ENCODE peak calls at places on chromosomes 12 and 14, in seven cellular contexts. E is Calu3, I is substantia nigra, X is right lobe of liver, F is AG10803, L is foreskin fibroblast, M is A172. A is an unnamed sample.

GRCh38 chr12:53105256-53105655 is 2.0 kb downstream of the SOAT2 start:
- DNase-seq in M (no peak), L (no peak), F (no peak), X (no peak), I (no peak), E (no peak), A (no peak)

GRCh38 chr14:44438936-44439335 is 68.1 kb downstream of the FSCB start:
- DNase-seq in I (no peak), L (no peak), M (no peak), F (no peak), E (no peak), X (no peak), A (no peak)

GRCh38 chr12:65449400-65449799 is 170.9 kb downstream of the MSRB3 start:
- DNase-seq in L (peak), F (peak), I (no peak), M (no peak), E (no peak), X (no peak), A (no peak)

GRCh38 chr12:116434155-116435065 is 124.8 kb upstream of the MAP1LC3B2 start:
- DNase-seq in I (peak), L (peak), F (peak), X (peak), E (peak), M (peak), A (peak)

GRCh38 chr12:4307593-4308333 is 13.2 kb upstream of the TIGAR start:
- DNase-seq in E (peak), F (peak), M (peak), L (peak), I (peak), X (peak), A (peak)

GRCh38 chr12:124567035-124567672 is at the start of gene NCOR2:
- DNase-seq in F (no peak), E (peak), I (peak), X (peak), M (no peak), L (peak), A (no peak)

GRCh38 chr12:44873898-44874297 is 2.2 kb downstream of the NELL2 start:
- DNase-seq in M (no peak), E (no peak), F (peak), X (no peak), I (no peak), L (peak), A (no peak)

GRCh38 chr12:28578361-28578760 is 388.1 kb downstream of the CCDC91 start:
- DNase-seq in F (peak), X (no peak), I (no peak), L (peak), M (no peak), E (no peak), A (peak)

GRCh38 chr14:51865953-51866747 is 5.7 kb downstream of the GNG2 start:
- DNase-seq in X (no peak), L (no peak), I (no peak), E (peak), F (no peak), M (no peak), A (peak)

GRCh38 chr12:100225491-100225890 is 24.9 kb downstream of the ACTR6 start:
- DNase-seq in I (no peak), E (no peak), M (no peak), L (no peak), F (no peak), X (no peak), A (no peak)

GRCh38 chr12:129298921-129299320 is 445.6 kb downstream of the GLT1D1 start:
- DNase-seq in M (no peak), L (no peak), X (no peak), I (no peak), E (no peak), F (no peak), A (no peak)

GRCh38 chr14:105355850-105356604 is 41.5 kb downstream of the PACS2 start:
- DNase-seq in E (no peak), I (no peak), L (no peak), M (no peak), F (no peak), X (no peak), A (no peak)

A was measured in amniotic epithelial cell.